ENCODE peak calls at places on chromosome 1, in ten cellular contexts. J is IMR-90, Y is stomach, T is uterus, A is upper lobe of left lung, P is Peyer's patch, C is NB4, S is tibial nerve, I is right lobe of liver, F is sigmoid colon. E is an unnamed sample.

GRCh38 chr1:8867878-8868567 is 10.5 kb downstream of the ENO1 start:
- DNase-seq in S (no peak), P (no peak), I (no peak), Y (no peak), F (no peak), J (no peak), A (no peak), C (no peak), T (no peak), E (no peak)

GRCh38 chr1:9437931-9438330 is 101.3 kb upstream of the SLC25A33 start:
- DNase-seq in F (peak), P (no peak), C (no peak), A (no peak), J (peak), T (peak), Y (no peak), I (peak), S (peak), E (no peak)

GRCh38 chr1:61746768-61747167 is 4.5 kb downstream of the PATJ start:
- DNase-seq in Y (no peak), F (no peak), T (no peak), C (no peak), S (no peak), P (no peak), J (peak), A (no peak), I (no peak), E (no peak)

GRCh38 chr1:5982868-5983267 is 9.4 kb downstream of the NPHP4 start:
- DNase-seq in I (no peak), T (no peak), F (no peak), A (no peak), J (no peak), C (no peak), S (no peak), P (no peak), Y (no peak), E (no peak)

GRCh38 chr1:208098758-208099157 is 145.4 kb downstream of the PLXNA2 start:
- DNase-seq in S (no peak), I (peak), J (no peak), Y (no peak), A (no peak), T (no peak), C (no peak), P (no peak), F (no peak), E (no peak)

GRCh38 chr1:110515896-110516295 is 3.1 kb downstream of the KCNA10 start:
- DNase-seq in S (no peak), Y (no peak), T (no peak), A (no peak), C (no peak), F (no peak), J (peak), P (no peak), I (no peak), E (no peak)

GRCh38 chr1:200150721-200151120 is 123.2 kb downstream of the NR5A2 start:
- DNase-seq in C (peak), I (no peak), Y (no peak), F (no peak), J (peak), T (no peak), P (no peak), A (no peak), S (no peak), E (no peak)

GRCh38 chr1:205632374-205633169 is 761 bp upstream of the ELK4 start:
- DNase-seq in F (no peak), P (no peak), J (no peak), I (no peak), T (no peak), A (no peak), C (no peak), Y (no peak), S (no peak), E (no peak)

GRCh38 chr1:62082456-62083363 is 111.9 kb upstream of the L1TD1 start:
- DNase-seq in J (peak), I (no peak), T (peak), Y (peak), A (no peak), F (no peak), P (no peak), S (peak), C (peak), E (no peak)

GRCh38 chr1:30416221-30416820 is 307.1 kb downstream of the MATN1 start:
- DNase-seq in P (no peak), I (no peak), C (no peak), Y (peak), F (peak), A (no peak), T (no peak), J (no peak), S (peak), E (peak)

GRCh38 chr1:27569088-27569459 is 34.9 kb downstream of the AHDC1 start:
- DNase-seq in I (no peak), F (peak), A (no peak), Y (no peak), J (no peak), S (no peak), P (no peak), C (no peak), T (peak), E (peak)

GRCh38 chr1:38991638-38992449 is 768 bp downstream of the AKIRIN1 start:
- DNase-seq in T (peak), I (peak), C (peak), P (peak), Y (peak), F (peak), S (no peak), J (no peak), A (peak), E (peak)

GRCh38 chr1:214537872-214538473 is 13.4 kb downstream of the PTPN14 start:
- DNase-seq in P (no peak), Y (no peak), J (no peak), F (no peak), S (no peak), A (no peak), I (no peak), T (no peak), C (no peak), E (no peak)

GRCh38 chr1:25918615-25919014 is 12.4 kb upstream of the STMN1 start:
- DNase-seq in J (no peak), F (no peak), T (no peak), S (no peak), A (no peak), I (no peak), C (no peak), Y (no peak), P (no peak), E (no peak)

GRCh38 chr1:12305377-12305776 is 75.5 kb downstream of the VPS13D start:
- DNase-seq in F (no peak), J (no peak), S (no peak), C (no peak), T (peak), Y (no peak), A (no peak), P (no peak), I (no peak), E (no peak)

GRCh38 chr1:1971017-1971416 is 32.6 kb downstream of the CFAP74 start:
- DNase-seq in T (no peak), A (peak), J (no peak), I (no peak), P (no peak), C (no peak), F (no peak), S (no peak), Y (no peak), E (no peak)

GRCh38 chr1:28329395-28330153 is 734 bp downstream of the MED18 start:
- DNase-seq in C (peak), S (peak), J (peak), T (peak), Y (peak), F (peak), A (no peak), I (peak), P (peak), E (no peak)

GRCh38 chr1:38327559-38327973 is 281.0 kb upstream of the POU3F1 start:
- DNase-seq in Y (no peak), S (no peak), P (no peak), C (no peak), T (no peak), A (no peak), F (no peak), J (no peak), I (no peak), E (no peak)

GRCh38 chr1:83705091-83705490 is 293.8 kb downstream of the TTLL7 start:
- DNase-seq in C (peak), A (no peak), F (no peak), S (no peak), Y (no peak), T (no peak), I (no peak), J (no peak), P (no peak), E (no peak)

GRCh38 chr1:33182452-33182851 is 609 bp upstream of the TRIM62 start:
- DNase-seq in C (no peak), F (peak), T (peak), Y (no peak), J (peak), P (no peak), I (no peak), A (no peak), S (peak), E (peak)

GRCh38 chr1:234998174-234998741 is 130.4 kb downstream of the TOMM20 start:
- DNase-seq in F (peak), Y (peak), J (no peak), T (peak), I (no peak), P (peak), S (no peak), C (no peak), A (no peak), E (peak)

GRCh38 chr1:48471603-48472576 is at the start of gene SPATA6:
- DNase-seq in I (peak), C (peak), P (peak), J (peak), T (peak), Y (peak), A (peak), S (peak), F (peak), E (peak)

GRCh38 chr1:201139756-201140155 is 12.8 kb upstream of the ASCL5 start:
- DNase-seq in P (no peak), J (no peak), Y (no peak), A (no peak), T (no peak), C (no peak), S (no peak), F (no peak), I (no peak), E (no peak)

GRCh38 chr1:75991497-75992114 is 59.4 kb upstream of the ASB17 start:
- DNase-seq in I (peak), F (peak), P (peak), J (peak), A (peak), T (peak), S (peak), C (peak), Y (peak), E (peak)

GRCh38 chr1:180928272-180929230 is 15.9 kb downstream of the KIAA1614 start:
- DNase-seq in P (no peak), S (no peak), F (no peak), C (no peak), Y (no peak), I (no peak), T (no peak), A (peak), J (no peak), E (peak)

GRCh38 chr1:207579436-207579799 is 65.5 kb upstream of the CR1L start:
- DNase-seq in Y (peak), J (peak), A (no peak), S (peak), T (no peak), F (no peak), C (peak), P (no peak), I (peak), E (peak)

GRCh38 chr1:57204942-57205787 is 218.7 kb downstream of the DAB1 start:
- DNase-seq in F (no peak), A (no peak), J (no peak), Y (no peak), C (no peak), S (no peak), T (no peak), I (no peak), P (no peak), E (no peak)

GRCh38 chr1:220325306-220325995 is 53.2 kb upstream of the RAB3GAP2 start:
- DNase-seq in I (no peak), Y (no peak), S (no peak), T (no peak), F (no peak), P (no peak), A (no peak), J (no peak), C (peak), E (no peak)

GRCh38 chr1:24562625-24563024 is 6.7 kb downstream of the NCMAP start:
- DNase-seq in S (no peak), A (no peak), P (no peak), C (no peak), Y (peak), J (no peak), I (no peak), F (no peak), T (no peak), E (no peak)

GRCh38 chr1:234919061-234919755 is 209.4 kb downstream of the TOMM20 start:
- DNase-seq in C (no peak), A (peak), I (peak), T (peak), J (no peak), F (peak), P (peak), S (peak), Y (no peak), E (peak)

GRCh38 chr1:225846331-225847310 is 35.6 kb downstream of the TMEM63A start:
- DNase-seq in I (no peak), C (no peak), F (no peak), P (no peak), T (no peak), J (no peak), S (no peak), A (no peak), Y (no peak), E (no peak)

GRCh38 chr1:210438928-210439841 is 110.5 kb downstream of the HHAT start:
- DNase-seq in J (peak), T (no peak), Y (no peak), A (no peak), F (no peak), C (no peak), P (no peak), S (no peak), I (no peak), E (no peak)

GRCh38 chr1:40042337-40042736 is 1.8 kb downstream of the CAP1 start:
- DNase-seq in P (no peak), C (no peak), Y (no peak), T (no peak), S (no peak), I (no peak), F (no peak), J (peak), A (no peak), E (no peak)

GRCh38 chr1:29123871-29124365 is at the start of gene TMEM200B:
- DNase-seq in A (peak), Y (no peak), J (no peak), C (no peak), T (peak), F (no peak), S (no peak), I (peak), P (peak), E (peak)

GRCh38 chr1:85087659-85088407 is 39.5 kb upstream of the MCOLN3 start:
- DNase-seq in J (no peak), P (no peak), Y (no peak), A (no peak), C (no peak), T (no peak), F (no peak), I (no peak), S (no peak), E (no peak)

GRCh38 chr1:205726619-205727125 is 23.3 kb downstream of the NUCKS1 start:
- DNase-seq in F (no peak), A (no peak), S (no peak), C (no peak), J (no peak), Y (no peak), P (no peak), I (no peak), T (no peak), E (no peak)

GRCh38 chr1:248858096-248858890 is 592 bp downstream of the ZNF692 start:
- DNase-seq in P (peak), A (peak), T (peak), J (peak), S (peak), F (peak), C (peak), Y (peak), I (peak), E (peak)
- TF ChIP-seq POLR2A in P (peak), A (no peak), T (no peak), J (no peak), S (no peak), F (no peak), C (peak), Y (no peak), I (no peak), E (no peak)

GRCh38 chr1:99482286-99482685 is 163.6 kb upstream of the PALMD start:
- DNase-seq in I (no peak), Y (no peak), F (no peak), T (no peak), C (no peak), P (no peak), S (no peak), A (no peak), J (no peak), E (no peak)

GRCh38 chr1:99475991-99476532 is 169.9 kb upstream of the PALMD start:
- DNase-seq in C (no peak), Y (no peak), A (no peak), P (no peak), T (no peak), J (no peak), I (no peak), S (no peak), F (no peak), E (no peak)

GRCh38 chr1:99482750-99483149 is 163.2 kb upstream of the PALMD start:
- DNase-seq in J (no peak), I (no peak), T (no peak), F (no peak), S (no peak), C (no peak), A (no peak), P (no peak), Y (no peak), E (no peak)

DNA sequence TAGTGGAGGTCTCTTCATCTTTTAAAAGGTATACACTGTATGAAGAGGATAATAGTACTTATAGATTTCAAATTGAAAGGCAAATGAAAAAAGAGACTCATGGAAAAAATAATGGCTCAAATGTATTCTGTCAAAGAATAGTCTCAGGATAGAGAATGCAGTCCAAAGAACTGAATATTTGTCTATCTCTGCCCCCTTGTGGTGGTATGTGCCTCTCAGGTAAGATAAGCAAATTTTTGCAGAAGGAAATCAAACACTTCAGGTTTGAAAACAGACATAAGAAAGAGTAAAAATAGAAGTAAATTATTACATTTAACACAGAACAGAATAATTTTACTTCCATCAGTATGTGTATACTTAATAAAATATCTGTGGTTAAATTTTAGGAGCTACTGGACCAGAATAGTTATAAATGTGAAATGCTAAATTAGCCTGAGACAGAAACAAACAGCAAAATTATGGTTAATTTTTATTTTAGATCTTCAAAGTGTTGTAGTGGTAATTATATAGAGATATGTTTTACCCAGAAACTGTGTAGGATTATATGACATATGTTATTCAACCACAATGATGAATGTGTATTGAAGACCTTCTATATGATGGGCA is 164.4 kb upstream of the PALMD start:
- DNase-seq in C (peak), T (peak), S (peak), I (no peak), Y (no peak), F (no peak), P (no peak), A (no peak), J (peak), E (no peak)
- TF ChIP-seq CTCF in C (peak), T (peak), S (peak), I (peak), Y (peak), F (peak), P (peak), A (peak), J (peak), E (peak)

DNA sequence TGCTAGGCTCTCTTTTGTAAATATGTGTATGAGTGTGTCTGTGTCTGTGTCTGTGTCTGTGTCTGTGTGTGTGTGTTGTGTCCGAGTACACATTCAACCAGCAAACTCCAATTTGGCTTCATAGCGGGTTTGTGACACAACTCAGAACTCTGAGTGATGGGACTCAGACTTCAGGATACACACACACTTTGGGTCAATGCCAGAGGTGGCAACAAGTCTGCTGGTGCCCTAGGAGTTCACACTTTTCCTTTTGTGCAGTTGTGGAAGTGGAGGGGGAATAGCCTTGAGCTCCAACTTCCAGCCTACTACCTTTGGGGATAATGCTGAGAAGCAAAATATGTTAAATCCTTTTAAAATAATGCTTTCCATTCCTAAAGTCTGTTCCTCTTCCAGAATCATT is 16.6 kb upstream of the TBX15 start:
- DNase-seq in A (no peak), Y (no peak), F (no peak), C (no peak), S (no peak), J (no peak), I (no peak), P (no peak), T (no peak), E (no peak)
- H3K4me3 ChIP-seq in A (no peak), Y (no peak), F (no peak), C (no peak), S (no peak), J (no peak), I (no peak), P (no peak), T (no peak), E (no peak)

GRCh38 chr1:35190784-35191183 is 2.2 kb downstream of the SFPQ start:
- DNase-seq in J (no peak), I (no peak), A (no peak), S (no peak), P (no peak), F (no peak), T (no peak), C (no peak), Y (no peak), E (no peak)

GRCh38 chr1:35188578-35189392 is 4.2 kb downstream of the SFPQ start:
- DNase-seq in P (no peak), A (no peak), I (no peak), Y (no peak), S (no peak), T (no peak), C (no peak), J (no peak), F (no peak), E (no peak)

GRCh38 chr1:35192056-35192852 is 691 bp downstream of the SFPQ start:
- DNase-seq in A (peak), S (peak), I (peak), Y (peak), C (peak), J (peak), P (peak), T (peak), F (peak), E (peak)

GRCh38 chr1:35192853-35193664 is at the start of gene SFPQ:
- DNase-seq in S (peak), A (peak), I (peak), C (peak), J (peak), P (peak), F (peak), T (peak), Y (peak), E (peak)

GRCh38 chr1:35191429-35192055 is 1.4 kb downstream of the SFPQ start:
- DNase-seq in F (no peak), A (no peak), C (no peak), Y (no peak), I (no peak), J (no peak), S (no peak), P (no peak), T (no peak), E (no peak)
- TF ChIP-seq POLR2A in F (no peak), A (no peak), C (no peak), Y (no peak), I (no peak), J (no peak), S (no peak), P (no peak), T (no peak), E (no peak)

GRCh38 chr1:198906739-198907422 is 268.0 kb downstream of the PTPRC start:
- DNase-seq in Y (no peak), C (no peak), P (no peak), F (no peak), S (no peak), T (no peak), J (no peak), A (no peak), I (no peak), E (no peak)
- TF ChIP-seq CTCF in Y (no peak), C (no peak), P (no peak), F (no peak), S (no peak), T (no peak), J (no peak), A (no peak), I (no peak), E (no peak)

E was measured in heart left ventricle.